ENCODE peak calls at places on chromosomes 11 and 22, in ten cellular contexts. V, T, R, M, D, X, G, I, W and Y are unnamed samples.

GRCh38 chr11:8717876-8718753 is 35.5 kb downstream of the RPL27A start:
- DNase-seq in X (peak; percentile 87), V (peak; percentile 84), I (no peak), R (peak; percentile 66), D (peak; percentile 74), M (no peak), W (peak; percentile 72), T (no peak), G (no peak), Y (peak; percentile 78)

GRCh38 chr11:31805037-31805628 is 6.0 kb downstream of the PAX6 start:
- DNase-seq in G (no peak), R (peak; percentile 34), M (no peak), V (no peak), D (no peak), T (no peak), I (no peak), X (no peak), W (no peak), Y (no peak)

GRCh38 chr22:45366713-45367112 is 46.7 kb downstream of the SMC1B start:
- DNase-seq in W (no peak), R (no peak), G (no peak), I (no peak), V (no peak), X (no peak), D (no peak), T (no peak), M (no peak), Y (no peak)

GRCh38 chr11:70530629-70531185 is 132.4 kb downstream of the CTTN start:
- DNase-seq in R (no peak), G (no peak), W (no peak), D (no peak), T (no peak), V (no peak), X (no peak), M (no peak), I (no peak), Y (no peak)

GRCh38 chr22:19360300-19360792 is 68.8 kb upstream of the CLTCL1 start:
- DNase-seq in D (no peak), T (no peak), W (no peak), V (no peak), X (no peak), M (no peak), R (no peak), I (no peak), G (no peak), Y (no peak)

GRCh38 chr22:28333106-28333505 is 346.5 kb downstream of the TTC28 start:
- DNase-seq in G (no peak), T (no peak), M (no peak), R (no peak), V (no peak), W (no peak), X (no peak), D (no peak), I (no peak), Y (no peak)

GRCh38 chr22:37021710-37022482 is 2.4 kb downstream of the MPST start:
- DNase-seq in V (peak; percentile 49), M (peak; percentile 69), I (peak; percentile 40), T (peak; percentile 34), G (no peak), W (no peak), R (peak; percentile 85), X (peak; percentile 13), D (no peak), Y (no peak)

GRCh38 chr22:33400061-33400840 is 342.1 kb upstream of the SYN3 start:
- DNase-seq in G (no peak), T (no peak), M (no peak), V (no peak), W (no peak), R (no peak), I (no peak), D (no peak), X (no peak), Y (no peak)

GRCh38 chr22:37636186-37636948 is 3.1 kb upstream of the SH3BP1 start:
- DNase-seq in V (peak; percentile 81), G (no peak), I (peak; percentile 71), X (peak; percentile 80), M (no peak), W (no peak), T (no peak), R (no peak), D (no peak), Y (no peak)

GRCh38 chr11:122186439-122187080 is 70.5 kb upstream of the BLID start:
- DNase-seq in M (no peak), T (no peak), G (no peak), W (no peak), V (no peak), R (no peak), X (peak; percentile 99), I (no peak), D (no peak), Y (no peak)

GRCh38 chr11:27209562-27210005 is 153.4 kb downstream of the CCDC34 start:
- DNase-seq in X (peak; percentile 86), V (peak; percentile 73), G (no peak), T (no peak), M (no peak), W (peak; percentile 62), I (no peak), R (no peak), D (no peak), Y (peak; percentile 40)

GRCh38 chr22:37514526-37515051 is 4.6 kb downstream of the CARD10 start:
- DNase-seq in D (no peak), M (no peak), I (no peak), W (no peak), R (no peak), X (no peak), T (no peak), V (no peak), G (peak; percentile 25), Y (no peak)

GRCh38 chr11:75193271-75193670 is 42.4 kb downstream of the SLCO2B1 start:
- DNase-seq in T (no peak), W (no peak), V (no peak), I (no peak), X (no peak), M (no peak), G (no peak), R (no peak), D (no peak), Y (no peak)

GRCh38 chr22:46031561-46031960 is 54.6 kb upstream of the WNT7B start:
- DNase-seq in M (no peak), W (no peak), X (no peak), I (no peak), G (no peak), T (no peak), D (no peak), R (no peak), V (no peak), Y (no peak)

GRCh38 chr11:111541209-111542061 is 915 bp downstream of the LAYN start:
- DNase-seq in R (peak; percentile 41), T (no peak), I (no peak), D (peak; percentile 50), M (no peak), G (no peak), X (peak; percentile 13), V (peak; percentile 74), W (peak; percentile 54), Y (peak; percentile 39)

GRCh38 chr11:80146231-80146630 is 705.4 kb upstream of the TENM4 start:
- DNase-seq in R (no peak), T (no peak), X (no peak), M (no peak), W (no peak), V (no peak), G (no peak), D (no peak), I (no peak), Y (no peak)

GRCh38 chr22:41935015-41935908 is 8.7 kb upstream of the TNFRSF13C start:
- DNase-seq in T (no peak), G (no peak), V (no peak), W (no peak), I (no peak), X (no peak), M (no peak), D (no peak), R (no peak), Y (no peak)

GRCh38 chr11:110430267-110431211 is 791 bp downstream of the FDX1 start:
- DNase-seq in D (peak; percentile 23), W (peak; percentile 52), T (no peak), X (no peak), M (no peak), G (peak; percentile 30), V (peak; percentile 34), R (peak; percentile 54), I (peak; percentile 49), Y (peak; percentile 34)

GRCh38 chr11:72684236-72684912 is 10.2 kb upstream of the PDE2A start:
- DNase-seq in T (peak; percentile 34), D (no peak), X (peak; percentile 65), G (no peak), R (peak; percentile 85), M (peak; percentile 63), W (peak; percentile 60), I (no peak), V (peak; percentile 96), Y (peak; percentile 25)